ENCODE peak calls at places on chromosome 19, in nine cellular contexts. W is heart right ventricle, C is fibroblast of lung, X is ascending aorta, F is AG04450, J is mesothelial cell of epicardium, E is OCI-LY7, N is left ventricle myocardium inferior, M is endothelial cell. D is an unnamed sample.

GRCh38 chr19:6654347-6655310 is 15.3 kb downstream of the TNFSF14 start:
- DNase-seq in J (no peak), X (no peak), W (no peak), M (no peak), E (peak), C (no peak), F (no peak), N (no peak), D (no peak)

GRCh38 chr19:28556371-28556770 is 656.6 kb downstream of the UQCRFS1 start:
- DNase-seq in M (no peak), F (no peak), N (no peak), C (no peak), W (no peak), E (no peak), J (no peak), X (no peak), D (no peak)

GRCh38 chr19:38642176-38642575 is 5.3 kb upstream of the ACTN4 start:
- DNase-seq in W (no peak), M (no peak), F (no peak), E (no peak), C (no peak), N (no peak), J (no peak), X (no peak), D (no peak)

GRCh38 chr19:8506402-8506957 is 4.0 kb upstream of the PRAM1 start:
- DNase-seq in E (no peak), C (no peak), J (no peak), N (no peak), W (no peak), F (no peak), M (no peak), X (no peak), D (no peak)

GRCh38 chr19:5625641-5626040 is 2.8 kb downstream of the SAFB start:
- DNase-seq in J (no peak), M (no peak), N (no peak), X (no peak), F (no peak), E (no peak), W (no peak), C (no peak), D (no peak)

GRCh38 chr19:23531976-23532375 is 136.7 kb upstream of the ZNF91 start:
- DNase-seq in W (no peak), E (no peak), X (no peak), F (no peak), M (no peak), C (no peak), N (no peak), J (no peak), D (no peak)

GRCh38 chr19:16002985-16003384 is 54.2 kb downstream of the OR10H4 start:
- DNase-seq in F (no peak), X (no peak), E (no peak), C (no peak), M (no peak), N (no peak), J (no peak), W (no peak), D (no peak)

GRCh38 chr19:10092648-10093294 is 6.7 kb downstream of the SHFL start:
- DNase-seq in M (no peak), E (no peak), N (no peak), X (no peak), C (no peak), F (no peak), W (no peak), J (no peak), D (no peak)

GRCh38 chr19:41307954-41308449 is 2.0 kb upstream of the CCDC97 start:
- DNase-seq in F (no peak), W (no peak), C (no peak), E (no peak), M (no peak), X (no peak), N (no peak), J (no peak), D (no peak)

GRCh38 chr19:4234142-4234861 is 5.0 kb downstream of the EBI3 start:
- DNase-seq in X (no peak), N (no peak), J (no peak), C (no peak), W (no peak), F (no peak), E (no peak), M (no peak), D (no peak)

GRCh38 chr19:8361921-8362793 is 1.8 kb upstream of the ANGPTL4 start:
- DNase-seq in N (peak), E (no peak), F (peak), J (peak), M (no peak), X (peak), W (peak), C (peak), D (no peak)

GRCh38 chr19:8141726-8142524 is 7.5 kb downstream of the FBN3 start:
- DNase-seq in F (no peak), W (no peak), J (no peak), M (no peak), C (no peak), E (no peak), X (no peak), N (no peak), D (no peak)

GRCh38 chr19:39823693-39824092 is 10.3 kb downstream of the DYRK1B start:
- DNase-seq in W (no peak), M (no peak), F (no peak), E (no peak), J (no peak), X (no peak), C (no peak), N (no peak), D (no peak)

GRCh38 chr19:13969897-13970296 is 17.6 kb downstream of the DCAF15 start:
- DNase-seq in E (no peak), M (no peak), C (no peak), N (no peak), F (no peak), X (no peak), J (no peak), W (no peak), D (no peak)

GRCh38 chr19:33678796-33679195 is 57.0 kb downstream of the CHST8 start:
- DNase-seq in F (no peak), E (no peak), J (no peak), X (no peak), C (no peak), W (no peak), M (no peak), N (no peak), D (no peak)

GRCh38 chr19:10544242-10544752 is 593 bp downstream of the ATG4D start:
- DNase-seq in J (no peak), W (peak), M (no peak), E (peak), N (peak), F (no peak), C (no peak), X (no peak), D (no peak)

GRCh38 chr19:3810708-3811355 is 24.7 kb upstream of the MATK start:
- DNase-seq in M (no peak), E (no peak), F (no peak), X (no peak), N (no peak), J (no peak), W (no peak), C (no peak), D (no peak)

GRCh38 chr19:4122480-4122879 is 1.4 kb downstream of the MAP2K2 start:
- DNase-seq in X (no peak), N (no peak), J (no peak), M (no peak), F (no peak), E (no peak), C (no peak), W (no peak), D (no peak)

GRCh38 chr19:40144947-40145748 is 46.1 kb upstream of the MAP3K10 start:
- DNase-seq in N (no peak), J (no peak), X (no peak), E (peak), W (no peak), F (no peak), C (no peak), M (no peak), D (no peak)

GRCh38 chr19:30908262-30908771 is 440.9 kb downstream of the TSHZ3 start:
- DNase-seq in J (no peak), C (no peak), F (no peak), W (no peak), E (no peak), X (no peak), N (no peak), M (no peak), D (no peak)

GRCh38 chr19:13844130-13844631 is 32.8 kb upstream of the NANOS3 start:
- DNase-seq in J (no peak), F (no peak), E (no peak), M (no peak), N (no peak), C (no peak), W (no peak), X (no peak), D (no peak)

GRCh38 chr19:53002479-53002878 is 11.2 kb upstream of the ERVV-1 start:
- DNase-seq in E (no peak), W (no peak), M (no peak), F (no peak), N (no peak), C (no peak), X (no peak), J (no peak), D (no peak)

GRCh38 chr19:3387645-3388589 is 21.5 kb downstream of the NFIC start:
- DNase-seq in J (no peak), N (peak), C (peak), E (no peak), X (peak), F (no peak), W (peak), M (no peak), D (no peak)

GRCh38 chr19:55638864-55639359 is 1.9 kb upstream of the ZNF580 start:
- DNase-seq in J (no peak), X (no peak), F (no peak), E (peak), C (peak), N (no peak), M (peak), W (no peak), D (no peak)

GRCh38 chr19:11361771-11362731 is 6.8 kb downstream of the PLPPR2 start:
- DNase-seq in X (no peak), M (no peak), F (no peak), J (no peak), W (no peak), E (no peak), N (no peak), C (no peak), D (no peak)

GRCh38 chr19:55643003-55643732 is at the start of gene ZNF581:
- DNase-seq in W (peak), C (peak), M (peak), X (no peak), J (no peak), F (peak), E (peak), N (peak), D (peak)

GRCh38 chr19:53549354-53549753 is 11.4 kb downstream of the ZNF331 start:
- DNase-seq in M (no peak), F (no peak), X (no peak), E (no peak), C (peak), N (no peak), J (no peak), W (no peak), D (no peak)

GRCh38 chr19:15449620-15450527 is at the start of gene WIZ:
- DNase-seq in F (peak), J (peak), X (peak), M (peak), W (peak), E (peak), C (peak), N (peak), D (peak)

GRCh38 chr19:3932931-3933810 is at the start of gene NMRK2:
- DNase-seq in F (no peak), W (peak), N (peak), C (no peak), X (no peak), E (no peak), J (no peak), M (no peak), D (no peak)

GRCh38 chr19:56840452-56841193 is at the start of the genes PEG3 and ZIM2:
- DNase-seq in F (no peak), E (no peak), M (no peak), W (peak), N (peak), J (no peak), C (no peak), X (peak), D (no peak)

GRCh38 chr19:56174086-56174485 is 1.7 kb upstream of the GALP start:
- DNase-seq in W (no peak), J (no peak), F (no peak), X (no peak), M (no peak), E (no peak), C (no peak), N (no peak), D (no peak)

GRCh38 chr19:8655340-8655709 is 24.9 kb downstream of the NFILZ start:
- DNase-seq in W (no peak), J (no peak), E (peak), M (no peak), X (no peak), N (no peak), C (no peak), F (no peak), D (no peak)

GRCh38 chr19:14066139-14066538 is 4.3 kb upstream of the PALM3 start:
- DNase-seq in E (no peak), J (no peak), M (no peak), F (no peak), W (no peak), X (no peak), C (no peak), N (no peak), D (no peak)

GRCh38 chr19:30784850-30785459 is 412.8 kb downstream of the ZNF536 start:
- DNase-seq in N (peak), E (peak), W (peak), J (no peak), C (no peak), F (no peak), X (no peak), M (peak), D (peak)

GRCh38 chr19:46080561-46080960 is 39.8 kb upstream of the IGFL4 start:
- DNase-seq in J (no peak), C (peak), F (peak), W (no peak), E (no peak), N (no peak), M (no peak), X (no peak), D (no peak)

GRCh38 chr19:23343434-23344010 is 51.7 kb downstream of the ZNF91 start:
- DNase-seq in C (peak), J (no peak), X (no peak), M (no peak), E (peak), W (no peak), N (no peak), F (no peak), D (no peak)

GRCh38 chr19:5867201-5868136 is 2.9 kb downstream of the FUT5 start:
- DNase-seq in M (no peak), C (no peak), J (no peak), X (no peak), E (no peak), N (no peak), W (no peak), F (no peak), D (no peak)

GRCh38 chr19:55042688-55043087 is 4.6 kb upstream of the GP6 start:
- DNase-seq in E (no peak), F (no peak), W (no peak), C (no peak), N (no peak), J (no peak), M (no peak), X (no peak), D (no peak)

GRCh38 chr19:13764821-13765394 is 586 bp downstream of the MRI1 start:
- DNase-seq in X (no peak), J (no peak), C (no peak), F (no peak), N (peak), W (no peak), E (no peak), M (peak), D (no peak)

GRCh38 chr19:6723108-6723618 is 2.7 kb upstream of the C3 start:
- DNase-seq in F (no peak), E (no peak), M (no peak), X (no peak), J (no peak), N (peak), C (peak), W (no peak), D (no peak)

DNA sequence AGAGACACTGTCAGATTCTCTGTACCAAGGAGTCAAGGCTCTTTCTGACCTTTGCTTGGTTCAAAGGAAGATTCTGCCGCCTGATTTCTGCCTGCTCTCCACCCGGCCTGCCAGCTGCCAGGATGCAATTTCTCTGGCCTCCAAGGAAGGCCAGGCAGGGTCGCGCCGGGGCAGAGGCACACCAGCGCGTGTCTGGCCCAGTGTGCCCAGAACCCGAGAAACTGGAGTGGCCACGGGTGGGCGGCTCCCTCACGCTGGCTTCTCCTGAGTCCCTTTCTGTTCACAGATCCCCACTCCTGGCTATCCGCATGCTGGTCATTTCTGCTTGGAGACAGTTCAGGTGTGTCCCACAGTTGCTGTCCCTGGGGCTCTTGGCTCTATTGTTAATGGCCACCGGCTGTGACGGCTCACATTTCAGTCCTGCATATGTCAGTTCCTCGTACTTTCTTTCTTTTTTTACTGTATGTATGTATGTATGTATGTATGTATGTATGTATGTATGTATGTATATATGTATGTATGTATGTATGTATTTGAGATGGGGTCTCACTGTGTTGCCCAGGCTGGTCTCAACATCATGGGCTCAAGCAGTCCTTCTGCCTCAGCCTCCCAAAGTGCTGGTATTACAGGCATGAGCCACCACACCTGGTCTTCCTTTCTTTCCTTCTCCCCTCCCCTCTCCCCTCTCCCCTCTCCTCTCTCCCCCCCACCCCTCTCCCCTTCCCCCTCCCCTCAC is 16.9 kb downstream of the TMPRSS9 start:
- DNase-seq in W (no peak), N (no peak), E (no peak), M (no peak), C (no peak), F (no peak), J (no peak), X (no peak), D (no peak)
- TF ChIP-seq CTCF in W (no peak), N (no peak), E (no peak), M (no peak), C (no peak), F (no peak), J (no peak), X (no peak), D (no peak)

GRCh38 chr19:18420931-18421330 is 1.7 kb downstream of the SSBP4 start:
- DNase-seq in F (no peak), M (no peak), N (no peak), W (no peak), E (no peak), C (no peak), X (no peak), J (no peak), D (no peak)

GRCh38 chr19:18418725-18419194 is 438 bp upstream of the SSBP4 start:
- DNase-seq in J (no peak), N (no peak), X (no peak), W (peak), M (no peak), F (no peak), C (no peak), E (no peak), D (no peak)

GRCh38 chr19:18418034-18418724 is 1.0 kb upstream of the SSBP4 start:
- DNase-seq in F (no peak), C (no peak), J (no peak), W (no peak), M (no peak), E (no peak), X (no peak), N (no peak), D (no peak)

GRCh38 chr19:18419699-18420460 is 682 bp downstream of the SSBP4 start:
- DNase-seq in M (no peak), E (peak), X (no peak), C (no peak), N (no peak), F (no peak), W (no peak), J (no peak), D (no peak)

GRCh38 chr19:18419195-18419698 is at the start of gene SSBP4:
- DNase-seq in C (peak), W (peak), X (no peak), E (peak), M (peak), J (peak), N (peak), F (no peak), D (no peak)
- TF ChIP-seq CTCF in C (no peak), W (no peak), X (no peak), E (no peak), M (peak), J (no peak), N (peak), F (peak), D (peak)

DNA sequence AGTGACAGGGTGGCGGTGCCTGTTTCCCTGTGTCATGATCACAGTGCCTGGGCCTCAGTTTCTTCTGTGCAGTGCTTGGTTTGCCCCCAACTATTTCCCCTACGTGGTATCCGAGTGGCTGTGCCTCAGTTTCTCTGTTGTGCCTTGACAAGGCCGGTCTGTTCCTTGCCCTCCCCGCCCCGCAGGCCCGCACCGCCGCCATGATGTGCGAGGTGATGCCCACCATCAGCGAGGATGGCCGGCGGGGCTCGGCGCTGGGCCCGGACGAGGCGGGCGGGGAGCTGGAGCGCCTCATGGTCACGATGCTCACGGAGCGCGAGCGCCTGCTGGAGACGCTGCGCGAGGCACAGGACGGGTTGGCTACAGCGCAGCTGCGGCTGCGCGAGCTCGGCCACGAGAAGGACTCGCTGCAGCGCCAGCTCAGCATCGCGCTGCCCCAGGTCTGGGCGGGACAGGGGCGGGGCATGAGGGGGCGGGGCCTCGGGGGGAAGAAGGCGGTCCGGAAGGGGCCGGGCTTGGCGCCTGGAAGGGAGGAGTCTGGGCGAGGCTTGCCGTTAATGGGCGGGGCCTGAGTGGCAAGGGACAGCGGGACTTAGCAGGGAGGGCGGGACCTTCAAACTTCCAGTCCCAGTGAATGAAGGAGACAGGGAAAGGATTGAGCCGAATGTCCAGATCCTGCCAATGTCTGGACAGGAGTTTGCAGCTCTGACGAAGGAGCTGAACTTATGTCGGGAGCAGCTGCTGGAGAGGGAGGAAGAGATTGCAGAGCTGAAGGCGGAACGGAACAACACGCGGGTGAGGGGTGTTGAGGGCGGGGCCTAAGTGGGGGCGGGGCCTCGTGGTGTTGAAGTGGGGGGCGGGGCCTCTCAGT is 8.6 kb downstream of the PPFIA3 start:
- DNase-seq in F (peak), X (peak), N (peak), C (peak), W (peak), E (peak), J (peak), M (peak), D (peak)
- TF ChIP-seq CTCF in F (no peak), X (peak), N (peak), C (peak), W (no peak), E (no peak), J (no peak), M (no peak), D (peak)

GRCh38 chr19:47854459-47854858 is 4.6 kb upstream of the TPRX2 start:
- DNase-seq in N (no peak), W (no peak), J (no peak), C (no peak), M (no peak), E (no peak), X (no peak), F (no peak), D (no peak)

GRCh38 chr19:47848425-47848824 is 10.6 kb upstream of the TPRX2 start:
- DNase-seq in X (no peak), F (no peak), C (no peak), M (no peak), W (no peak), E (no peak), J (no peak), N (no peak), D (no peak)

GRCh38 chr19:47853003-47853402 is 6.0 kb upstream of the TPRX2 start:
- DNase-seq in E (no peak), W (no peak), M (no peak), N (no peak), C (no peak), X (no peak), J (no peak), F (no peak), D (no peak)

GRCh38 chr19:47848871-47849473 is 10.1 kb upstream of the TPRX2 start:
- DNase-seq in J (no peak), C (no peak), W (no peak), N (no peak), F (no peak), E (no peak), X (no peak), M (peak), D (no peak)
- TF ChIP-seq CTCF in J (peak), C (peak), W (peak), N (peak), F (peak), E (peak), X (no peak), M (peak), D (peak)

GRCh38 chr19:29697523-29698261 is 17.4 kb downstream of the C19orf12 start:
- DNase-seq in X (no peak), F (no peak), J (no peak), E (no peak), N (no peak), W (no peak), M (no peak), C (no peak), D (no peak)
- TF ChIP-seq CTCF in X (no peak), F (no peak), J (no peak), E (no peak), N (no peak), W (no peak), M (no peak), C (no peak), D (no peak)